ENCODE peak calls at places on chromosomes 6 and 20, in seven cellular contexts. One of them, this sample, is unnamed.

GRCh38 chr6:136464874-136465273 is 85.3 kb downstream of the MAP7 start:
- ATAC-seq in CD8-positive, alpha-beta T cell: no peak
- ATAC-seq in T-cell: no peak
- ATAC-seq in mucosa of descending colon: no peak
- ATAC-seq in activated CD8-positive, alpha-beta memory T cell treated with anti-CD3 and anti-CD28 coated beads, Interleukin-2, amount 10 ng/mL, durations not matched to agents 7 days and 5 days: no peak
- ATAC-seq in HCT116: no peak
- ATAC-seq in PC-3: no peak
- ATAC-seq in this sample: no peak

GRCh38 chr20:4066551-4066950 is 51.2 kb upstream of the RNF24 start:
- ATAC-seq in CD8-positive, alpha-beta T cell: no peak
- ATAC-seq in T-cell: no peak
- ATAC-seq in mucosa of descending colon: no peak
- ATAC-seq in activated CD8-positive, alpha-beta memory T cell treated with anti-CD3 and anti-CD28 coated beads, Interleukin-2, amount 10 ng/mL, durations not matched to agents 7 days and 5 days: no peak
- ATAC-seq in HCT116: no peak
- ATAC-seq in PC-3: no peak
- ATAC-seq in this sample: no peak

GRCh38 chr20:49337357-49337756 is 59.5 kb upstream of the ZNFX1 start:
- ATAC-seq in CD8-positive, alpha-beta T cell: no peak
- ATAC-seq in T-cell: no peak
- ATAC-seq in mucosa of descending colon: no peak
- ATAC-seq in activated CD8-positive, alpha-beta memory T cell treated with anti-CD3 and anti-CD28 coated beads, Interleukin-2, amount 10 ng/mL, durations not matched to agents 7 days and 5 days: no peak
- ATAC-seq in HCT116: no peak
- ATAC-seq in PC-3: no peak
- ATAC-seq in this sample: no peak

GRCh38 chr20:53128024-53128423 is 155.9 kb downstream of the TSHZ2 start:
- ATAC-seq in CD8-positive, alpha-beta T cell: no peak
- ATAC-seq in T-cell: no peak
- ATAC-seq in mucosa of descending colon: no peak
- ATAC-seq in activated CD8-positive, alpha-beta memory T cell treated with anti-CD3 and anti-CD28 coated beads, Interleukin-2, amount 10 ng/mL, durations not matched to agents 7 days and 5 days: no peak
- ATAC-seq in HCT116: no peak
- ATAC-seq in PC-3: no peak
- ATAC-seq in this sample: no peak

GRCh38 chr20:36988494-36988966 is 37.0 kb upstream of the SAMHD1 start:
- ATAC-seq in CD8-positive, alpha-beta T cell: peak
- ATAC-seq in T-cell: peak
- ATAC-seq in mucosa of descending colon: peak
- ATAC-seq in activated CD8-positive, alpha-beta memory T cell treated with anti-CD3 and anti-CD28 coated beads, Interleukin-2, amount 10 ng/mL, durations not matched to agents 7 days and 5 days: no peak
- ATAC-seq in HCT116: no peak
- ATAC-seq in PC-3: peak
- ATAC-seq in this sample: peak

GRCh38 chr6:121647905-121648304 is 212.5 kb downstream of the GJA1 start:
- ATAC-seq in CD8-positive, alpha-beta T cell: no peak
- ATAC-seq in T-cell: no peak
- ATAC-seq in mucosa of descending colon: no peak
- ATAC-seq in activated CD8-positive, alpha-beta memory T cell treated with anti-CD3 and anti-CD28 coated beads, Interleukin-2, amount 10 ng/mL, durations not matched to agents 7 days and 5 days: no peak
- ATAC-seq in HCT116: no peak
- ATAC-seq in PC-3: no peak
- ATAC-seq in this sample: no peak

GRCh38 chr20:13428684-13429083 is 207.6 kb downstream of the ISM1 start:
- ATAC-seq in CD8-positive, alpha-beta T cell: no peak
- ATAC-seq in T-cell: no peak
- ATAC-seq in mucosa of descending colon: no peak
- ATAC-seq in activated CD8-positive, alpha-beta memory T cell treated with anti-CD3 and anti-CD28 coated beads, Interleukin-2, amount 10 ng/mL, durations not matched to agents 7 days and 5 days: no peak
- ATAC-seq in HCT116: no peak
- ATAC-seq in PC-3: no peak
- ATAC-seq in this sample: no peak

GRCh38 chr20:57323034-57323433 is 6.6 kb upstream of the SPO11 start:
- ATAC-seq in CD8-positive, alpha-beta T cell: no peak
- ATAC-seq in T-cell: no peak
- ATAC-seq in mucosa of descending colon: peak
- ATAC-seq in activated CD8-positive, alpha-beta memory T cell treated with anti-CD3 and anti-CD28 coated beads, Interleukin-2, amount 10 ng/mL, durations not matched to agents 7 days and 5 days: no peak
- ATAC-seq in HCT116: peak
- ATAC-seq in PC-3: no peak
- ATAC-seq in this sample: no peak

GRCh38 chr6:8182209-8182845 is 80.0 kb upstream of the EEF1E1 start:
- ATAC-seq in CD8-positive, alpha-beta T cell: no peak
- ATAC-seq in T-cell: no peak
- ATAC-seq in mucosa of descending colon: no peak
- ATAC-seq in activated CD8-positive, alpha-beta memory T cell treated with anti-CD3 and anti-CD28 coated beads, Interleukin-2, amount 10 ng/mL, durations not matched to agents 7 days and 5 days: no peak
- ATAC-seq in HCT116: no peak
- ATAC-seq in PC-3: no peak
- ATAC-seq in this sample: no peak

GRCh38 chr6:352896-353470 is 38.6 kb upstream of the IRF4 start:
- ATAC-seq in CD8-positive, alpha-beta T cell: no peak
- ATAC-seq in T-cell: no peak
- ATAC-seq in mucosa of descending colon: no peak
- ATAC-seq in activated CD8-positive, alpha-beta memory T cell treated with anti-CD3 and anti-CD28 coated beads, Interleukin-2, amount 10 ng/mL, durations not matched to agents 7 days and 5 days: no peak
- ATAC-seq in HCT116: no peak
- ATAC-seq in PC-3: no peak
- ATAC-seq in this sample: no peak

GRCh38 chr6:121183742-121184141 is 150.5 kb downstream of the TBC1D32 start:
- ATAC-seq in CD8-positive, alpha-beta T cell: no peak
- ATAC-seq in T-cell: no peak
- ATAC-seq in mucosa of descending colon: peak
- ATAC-seq in activated CD8-positive, alpha-beta memory T cell treated with anti-CD3 and anti-CD28 coated beads, Interleukin-2, amount 10 ng/mL, durations not matched to agents 7 days and 5 days: no peak
- ATAC-seq in HCT116: no peak
- ATAC-seq in PC-3: no peak
- ATAC-seq in this sample: no peak

GRCh38 chr6:130853555-130854183 is 26.5 kb downstream of the SMLR1 start:
- ATAC-seq in CD8-positive, alpha-beta T cell: no peak
- ATAC-seq in T-cell: no peak
- ATAC-seq in mucosa of descending colon: no peak
- ATAC-seq in activated CD8-positive, alpha-beta memory T cell treated with anti-CD3 and anti-CD28 coated beads, Interleukin-2, amount 10 ng/mL, durations not matched to agents 7 days and 5 days: no peak
- ATAC-seq in HCT116: no peak
- ATAC-seq in PC-3: no peak
- ATAC-seq in this sample: no peak

GRCh38 chr6:15086273-15087158 is 159.4 kb upstream of the JARID2 start:
- ATAC-seq in CD8-positive, alpha-beta T cell: no peak
- ATAC-seq in T-cell: no peak
- ATAC-seq in mucosa of descending colon: peak
- ATAC-seq in activated CD8-positive, alpha-beta memory T cell treated with anti-CD3 and anti-CD28 coated beads, Interleukin-2, amount 10 ng/mL, durations not matched to agents 7 days and 5 days: no peak
- ATAC-seq in HCT116: no peak
- ATAC-seq in PC-3: no peak
- ATAC-seq in this sample: no peak

GRCh38 chr6:44082872-44083321 is 44.4 kb downstream of the MRPL14 start:
- ATAC-seq in CD8-positive, alpha-beta T cell: no peak
- ATAC-seq in T-cell: no peak
- ATAC-seq in mucosa of descending colon: no peak
- ATAC-seq in activated CD8-positive, alpha-beta memory T cell treated with anti-CD3 and anti-CD28 coated beads, Interleukin-2, amount 10 ng/mL, durations not matched to agents 7 days and 5 days: no peak
- ATAC-seq in HCT116: no peak
- ATAC-seq in PC-3: no peak
- ATAC-seq in this sample: no peak

GRCh38 chr20:44460795-44461141 is 14.9 kb upstream of the TTPAL start:
- ATAC-seq in CD8-positive, alpha-beta T cell: no peak
- ATAC-seq in T-cell: peak
- ATAC-seq in mucosa of descending colon: peak
- ATAC-seq in activated CD8-positive, alpha-beta memory T cell treated with anti-CD3 and anti-CD28 coated beads, Interleukin-2, amount 10 ng/mL, durations not matched to agents 7 days and 5 days: no peak
- ATAC-seq in HCT116: peak
- ATAC-seq in PC-3: peak
- ATAC-seq in this sample: no peak

GRCh38 chr20:41380551-41381262 is 14.1 kb upstream of the EMILIN3 start:
- ATAC-seq in CD8-positive, alpha-beta T cell: no peak
- ATAC-seq in T-cell: no peak
- ATAC-seq in mucosa of descending colon: no peak
- ATAC-seq in activated CD8-positive, alpha-beta memory T cell treated with anti-CD3 and anti-CD28 coated beads, Interleukin-2, amount 10 ng/mL, durations not matched to agents 7 days and 5 days: no peak
- ATAC-seq in HCT116: no peak
- ATAC-seq in PC-3: no peak
- ATAC-seq in this sample: no peak

GRCh38 chr6:117423754-117424153 is 2.0 kb downstream of the ROS1 start:
- ATAC-seq in CD8-positive, alpha-beta T cell: no peak
- ATAC-seq in T-cell: no peak
- ATAC-seq in mucosa of descending colon: no peak
- ATAC-seq in activated CD8-positive, alpha-beta memory T cell treated with anti-CD3 and anti-CD28 coated beads, Interleukin-2, amount 10 ng/mL, durations not matched to agents 7 days and 5 days: no peak
- ATAC-seq in HCT116: no peak
- ATAC-seq in PC-3: no peak
- ATAC-seq in this sample: no peak

GRCh38 chr6:137676888-137677287 is 182.7 kb upstream of the OLIG3 start:
- ATAC-seq in CD8-positive, alpha-beta T cell: no peak
- ATAC-seq in T-cell: peak
- ATAC-seq in mucosa of descending colon: no peak
- ATAC-seq in activated CD8-positive, alpha-beta memory T cell treated with anti-CD3 and anti-CD28 coated beads, Interleukin-2, amount 10 ng/mL, durations not matched to agents 7 days and 5 days: peak
- ATAC-seq in HCT116: no peak
- ATAC-seq in PC-3: no peak
- ATAC-seq in this sample: peak

GRCh38 chr20:919491-919916 is 3.4 kb upstream of the ANGPT4 start:
- ATAC-seq in CD8-positive, alpha-beta T cell: no peak
- ATAC-seq in T-cell: no peak
- ATAC-seq in mucosa of descending colon: no peak
- ATAC-seq in activated CD8-positive, alpha-beta memory T cell treated with anti-CD3 and anti-CD28 coated beads, Interleukin-2, amount 10 ng/mL, durations not matched to agents 7 days and 5 days: no peak
- ATAC-seq in HCT116: no peak
- ATAC-seq in PC-3: no peak
- ATAC-seq in this sample: no peak

GRCh38 chr20:16902657-16903056 is 154.5 kb downstream of the OTOR start:
- ATAC-seq in CD8-positive, alpha-beta T cell: no peak
- ATAC-seq in T-cell: no peak
- ATAC-seq in mucosa of descending colon: no peak
- ATAC-seq in activated CD8-positive, alpha-beta memory T cell treated with anti-CD3 and anti-CD28 coated beads, Interleukin-2, amount 10 ng/mL, durations not matched to agents 7 days and 5 days: no peak
- ATAC-seq in HCT116: no peak
- ATAC-seq in PC-3: no peak
- ATAC-seq in this sample: no peak

GRCh38 chr20:13452470-13453124 is 186.1 kb downstream of the TASP1 start:
- ATAC-seq in CD8-positive, alpha-beta T cell: no peak
- ATAC-seq in T-cell: no peak
- ATAC-seq in mucosa of descending colon: no peak
- ATAC-seq in activated CD8-positive, alpha-beta memory T cell treated with anti-CD3 and anti-CD28 coated beads, Interleukin-2, amount 10 ng/mL, durations not matched to agents 7 days and 5 days: no peak
- ATAC-seq in HCT116: no peak
- ATAC-seq in PC-3: no peak
- ATAC-seq in this sample: no peak

GRCh38 chr6:46190889-46191288 is 20.1 kb upstream of the ENPP5 start:
- ATAC-seq in CD8-positive, alpha-beta T cell: no peak
- ATAC-seq in T-cell: no peak
- ATAC-seq in mucosa of descending colon: no peak
- ATAC-seq in activated CD8-positive, alpha-beta memory T cell treated with anti-CD3 and anti-CD28 coated beads, Interleukin-2, amount 10 ng/mL, durations not matched to agents 7 days and 5 days: no peak
- ATAC-seq in HCT116: no peak
- ATAC-seq in PC-3: no peak
- ATAC-seq in this sample: no peak

GRCh38 chr6:107941627-107942026 is 16.4 kb downstream of the SEC63 start:
- ATAC-seq in CD8-positive, alpha-beta T cell: no peak
- ATAC-seq in T-cell: no peak
- ATAC-seq in mucosa of descending colon: no peak
- ATAC-seq in activated CD8-positive, alpha-beta memory T cell treated with anti-CD3 and anti-CD28 coated beads, Interleukin-2, amount 10 ng/mL, durations not matched to agents 7 days and 5 days: no peak
- ATAC-seq in HCT116: no peak
- ATAC-seq in PC-3: no peak
- ATAC-seq in this sample: no peak

GRCh38 chr20:39717976-39718375 is 755.8 kb downstream of the DHX35 start:
- ATAC-seq in CD8-positive, alpha-beta T cell: no peak
- ATAC-seq in T-cell: no peak
- ATAC-seq in mucosa of descending colon: no peak
- ATAC-seq in activated CD8-positive, alpha-beta memory T cell treated with anti-CD3 and anti-CD28 coated beads, Interleukin-2, amount 10 ng/mL, durations not matched to agents 7 days and 5 days: no peak
- ATAC-seq in HCT116: no peak
- ATAC-seq in PC-3: no peak
- ATAC-seq in this sample: no peak

GRCh38 chr6:170367241-170367640 is 60.7 kb downstream of the FAM120B start:
- ATAC-seq in CD8-positive, alpha-beta T cell: no peak
- ATAC-seq in T-cell: no peak
- ATAC-seq in mucosa of descending colon: no peak
- ATAC-seq in activated CD8-positive, alpha-beta memory T cell treated with anti-CD3 and anti-CD28 coated beads, Interleukin-2, amount 10 ng/mL, durations not matched to agents 7 days and 5 days: no peak
- ATAC-seq in HCT116: no peak
- ATAC-seq in PC-3: no peak
- ATAC-seq in this sample: no peak

GRCh38 chr6:44129841-44130322 is 2.5 kb downstream of the TMEM63B start:
- ATAC-seq in CD8-positive, alpha-beta T cell: no peak
- ATAC-seq in T-cell: no peak
- ATAC-seq in mucosa of descending colon: no peak
- ATAC-seq in activated CD8-positive, alpha-beta memory T cell treated with anti-CD3 and anti-CD28 coated beads, Interleukin-2, amount 10 ng/mL, durations not matched to agents 7 days and 5 days: no peak
- ATAC-seq in HCT116: no peak
- ATAC-seq in PC-3: no peak
- ATAC-seq in this sample: no peak

GRCh38 chr6:108260126-108260808 is 573 bp downstream of the SNX3 start:
- ATAC-seq in CD8-positive, alpha-beta T cell: peak
- ATAC-seq in T-cell: no peak
- ATAC-seq in mucosa of descending colon: peak
- ATAC-seq in activated CD8-positive, alpha-beta memory T cell treated with anti-CD3 and anti-CD28 coated beads, Interleukin-2, amount 10 ng/mL, durations not matched to agents 7 days and 5 days: no peak
- ATAC-seq in HCT116: peak
- ATAC-seq in PC-3: peak
- ATAC-seq in this sample: no peak

GRCh38 chr6:17904491-17905120 is 82.8 kb downstream of the KIF13A start:
- ATAC-seq in CD8-positive, alpha-beta T cell: no peak
- ATAC-seq in T-cell: no peak
- ATAC-seq in mucosa of descending colon: no peak
- ATAC-seq in activated CD8-positive, alpha-beta memory T cell treated with anti-CD3 and anti-CD28 coated beads, Interleukin-2, amount 10 ng/mL, durations not matched to agents 7 days and 5 days: no peak
- ATAC-seq in HCT116: no peak
- ATAC-seq in PC-3: no peak
- ATAC-seq in this sample: no peak